ENCODE peak calls at places on chromosome 5, in six cellular contexts. One of them, this sample, is unnamed.

GRCh38 chr5:134526483-134527155 is 1.1 kb downstream of the JADE2 start:
- DNase-seq in GM23248: peak; percentile 88
- DNase-seq in HCT116: peak; percentile 84
- DNase-seq in heart right ventricle: peak; percentile 84
- DNase-seq in SK-N-SH: peak; percentile 86
- DNase-seq in aorta: peak; percentile 90
- DNase-seq in this sample: peak; percentile 93

GRCh38 chr5:39520232-39520572 is 95.4 kb upstream of the DAB2 start:
- DNase-seq in GM23248: peak; percentile 91
- DNase-seq in HCT116: no peak
- DNase-seq in heart right ventricle: no peak
- DNase-seq in SK-N-SH: no peak
- DNase-seq in aorta: no peak
- DNase-seq in this sample: peak; percentile 58

GRCh38 chr5:140133514-140134167 is 7.9 kb downstream of the IGIP start:
- DNase-seq in GM23248: no peak
- DNase-seq in HCT116: no peak
- DNase-seq in heart right ventricle: no peak
- DNase-seq in SK-N-SH: no peak
- DNase-seq in aorta: no peak
- DNase-seq in this sample: no peak

GRCh38 chr5:95959964-95960801 is 1.5 kb downstream of the ELL2 start:
- DNase-seq in GM23248: peak; percentile 59
- DNase-seq in HCT116: no peak
- DNase-seq in heart right ventricle: no peak
- DNase-seq in SK-N-SH: peak; percentile 45
- DNase-seq in aorta: no peak
- DNase-seq in this sample: peak; percentile 55

GRCh38 chr5:180625125-180625790 is 24.1 kb downstream of the FLT4 start:
- DNase-seq in GM23248: no peak
- DNase-seq in HCT116: no peak
- DNase-seq in heart right ventricle: no peak
- DNase-seq in SK-N-SH: no peak
- DNase-seq in aorta: no peak
- DNase-seq in this sample: no peak

GRCh38 chr5:147223951-147224791 is 10.7 kb upstream of the STK32A start:
- DNase-seq in GM23248: peak; percentile 68
- DNase-seq in HCT116: peak; percentile 36
- DNase-seq in heart right ventricle: no peak
- DNase-seq in SK-N-SH: peak; percentile 69
- DNase-seq in aorta: no peak
- DNase-seq in this sample: peak; percentile 52

GRCh38 chr5:11890777-11891176 is 13.5 kb downstream of the CTNND2 start:
- DNase-seq in GM23248: no peak
- DNase-seq in HCT116: no peak
- DNase-seq in heart right ventricle: no peak
- DNase-seq in SK-N-SH: no peak
- DNase-seq in aorta: no peak
- DNase-seq in this sample: no peak

GRCh38 chr5:124043456-124043855 is 531.5 kb downstream of the CSNK1G3 start:
- DNase-seq in GM23248: no peak
- DNase-seq in HCT116: peak; percentile 28
- DNase-seq in heart right ventricle: no peak
- DNase-seq in SK-N-SH: peak; percentile 2
- DNase-seq in aorta: no peak
- DNase-seq in this sample: no peak

GRCh38 chr5:32076699-32077695 is 97.1 kb downstream of the GOLPH3 start:
- DNase-seq in GM23248: peak; percentile 70
- DNase-seq in HCT116: peak; percentile 34
- DNase-seq in heart right ventricle: peak; percentile 40
- DNase-seq in SK-N-SH: peak; percentile 61
- DNase-seq in aorta: no peak
- DNase-seq in this sample: no peak

GRCh38 chr5:147068998-147069397 is 165.8 kb upstream of the STK32A start:
- DNase-seq in GM23248: no peak
- DNase-seq in HCT116: no peak
- DNase-seq in heart right ventricle: no peak
- DNase-seq in SK-N-SH: no peak
- DNase-seq in aorta: no peak
- DNase-seq in this sample: no peak

GRCh38 chr5:39167141-39167972 is 52.0 kb downstream of the FYB1 start:
- DNase-seq in GM23248: peak; percentile 22
- DNase-seq in HCT116: no peak
- DNase-seq in heart right ventricle: no peak
- DNase-seq in SK-N-SH: no peak
- DNase-seq in aorta: no peak
- DNase-seq in this sample: peak; percentile 20

GRCh38 chr5:160520609-160521391 is 99.1 kb downstream of the PTTG1 start:
- DNase-seq in GM23248: no peak
- DNase-seq in HCT116: no peak
- DNase-seq in heart right ventricle: no peak
- DNase-seq in SK-N-SH: no peak
- DNase-seq in aorta: no peak
- DNase-seq in this sample: no peak

GRCh38 chr5:105695916-105696315 is 1974.8 kb downstream of the EFNA5 start:
- DNase-seq in GM23248: no peak
- DNase-seq in HCT116: no peak
- DNase-seq in heart right ventricle: no peak
- DNase-seq in SK-N-SH: no peak
- DNase-seq in aorta: no peak
- DNase-seq in this sample: no peak

GRCh38 chr5:127725673-127726072 is 22.5 kb downstream of the CCDC192 start:
- DNase-seq in GM23248: no peak
- DNase-seq in HCT116: no peak
- DNase-seq in heart right ventricle: no peak
- DNase-seq in SK-N-SH: no peak
- DNase-seq in aorta: no peak
- DNase-seq in this sample: no peak

GRCh38 chr5:40679998-40680681 is 425 bp downstream of the PTGER4 start:
- DNase-seq in GM23248: no peak
- DNase-seq in HCT116: no peak
- DNase-seq in heart right ventricle: peak; percentile 28
- DNase-seq in SK-N-SH: peak; percentile 20
- DNase-seq in aorta: peak; percentile 62
- DNase-seq in this sample: peak; percentile 44

GRCh38 chr5:136750507-136750906 is 385.2 kb upstream of the TRPC7 start:
- DNase-seq in GM23248: no peak
- DNase-seq in HCT116: no peak
- DNase-seq in heart right ventricle: no peak
- DNase-seq in SK-N-SH: no peak
- DNase-seq in aorta: no peak
- DNase-seq in this sample: no peak

GRCh38 chr5:130104895-130105684 is 200.8 kb downstream of the CHSY3 start:
- DNase-seq in GM23248: peak; percentile 58
- DNase-seq in HCT116: no peak
- DNase-seq in heart right ventricle: no peak
- DNase-seq in SK-N-SH: no peak
- DNase-seq in aorta: no peak
- DNase-seq in this sample: no peak

GRCh38 chr5:58466939-58467338 is 7.1 kb upstream of the PLK2 start:
- DNase-seq in GM23248: peak; percentile 60
- DNase-seq in HCT116: no peak
- DNase-seq in heart right ventricle: no peak
- DNase-seq in SK-N-SH: no peak
- DNase-seq in aorta: no peak
- DNase-seq in this sample: peak; percentile 66

GRCh38 chr5:131209506-131210191 is 38.9 kb downstream of the LYRM7 start:
- DNase-seq in GM23248: no peak
- DNase-seq in HCT116: no peak
- DNase-seq in heart right ventricle: no peak
- DNase-seq in SK-N-SH: no peak
- DNase-seq in aorta: peak; percentile 48
- DNase-seq in this sample: no peak

GRCh38 chr5:100634937-100635336 is 99.8 kb downstream of the FAM174A start:
- DNase-seq in GM23248: peak; percentile 28
- DNase-seq in HCT116: no peak
- DNase-seq in heart right ventricle: no peak
- DNase-seq in SK-N-SH: no peak
- DNase-seq in aorta: no peak
- DNase-seq in this sample: no peak

GRCh38 chr5:53041071-53041692 is 52.0 kb downstream of the ITGA2 start:
- DNase-seq in GM23248: peak; percentile 64
- DNase-seq in HCT116: no peak
- DNase-seq in heart right ventricle: no peak
- DNase-seq in SK-N-SH: no peak
- DNase-seq in aorta: no peak
- DNase-seq in this sample: no peak

GRCh38 chr5:72427488-72428437 is 79.4 kb downstream of the ZNF366 start:
- DNase-seq in GM23248: peak; percentile 19
- DNase-seq in HCT116: no peak
- DNase-seq in heart right ventricle: no peak
- DNase-seq in SK-N-SH: no peak
- DNase-seq in aorta: no peak
- DNase-seq in this sample: no peak

DNA sequence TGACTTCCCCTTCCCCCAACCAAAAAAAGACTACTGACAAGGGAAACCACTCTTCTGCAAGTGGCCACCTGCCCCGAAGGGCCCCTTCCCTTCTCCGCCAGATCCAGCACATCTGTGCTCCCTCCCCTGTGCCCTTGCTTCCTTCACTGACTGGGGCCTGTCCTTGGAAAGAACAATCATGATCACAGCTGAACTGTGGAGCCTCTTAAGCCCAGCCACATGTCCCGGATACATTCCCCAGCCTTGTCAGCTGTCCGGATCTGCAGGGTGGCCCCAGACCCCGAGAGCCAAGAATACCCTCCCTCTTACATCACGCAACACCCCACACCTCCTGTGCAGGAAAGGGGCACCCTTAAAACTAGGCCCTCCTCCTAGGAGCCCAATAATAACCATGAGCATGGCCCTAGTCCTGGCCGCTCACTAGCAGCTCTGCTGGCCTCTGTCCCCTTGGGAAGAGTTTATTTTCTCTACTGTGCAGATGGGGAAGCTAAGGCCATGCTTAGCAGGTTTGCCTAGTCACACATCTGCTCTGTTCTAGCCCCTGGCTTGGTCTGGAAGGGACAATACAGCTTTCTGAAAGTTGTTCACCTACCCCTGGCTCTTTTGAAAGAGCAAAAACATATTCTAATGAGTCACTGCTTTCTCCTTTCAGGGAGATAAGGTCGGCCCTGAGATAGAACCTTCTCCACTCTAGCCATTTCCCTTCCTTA is 3.8 kb downstream of the SPRY4 start:
- DNase-seq in GM23248: peak; percentile 49
- DNase-seq in HCT116: no peak
- DNase-seq in heart right ventricle: no peak
- DNase-seq in SK-N-SH: peak; percentile 52
- DNase-seq in aorta: no peak
- DNase-seq in this sample: no peak
- H3K4me3 ChIP-seq in GM23248: peak overlapping the region; percentile 48
- H3K4me3 ChIP-seq in HCT116: no peak overlapping the region
- H3K4me3 ChIP-seq in heart right ventricle: peak overlapping the region; percentile 75
- H3K4me3 ChIP-seq in SK-N-SH: peak overlapping the region; percentile 93
- H3K4me3 ChIP-seq in aorta: peak overlapping the region; percentile 36
- H3K4me3 ChIP-seq in this sample: peak overlapping the region; percentile 17

GRCh38 chr5:34583167-34583566 is 73.0 kb upstream of the RAI14 start:
- DNase-seq in GM23248: peak; percentile 19
- DNase-seq in HCT116: no peak
- DNase-seq in heart right ventricle: no peak
- DNase-seq in SK-N-SH: no peak
- DNase-seq in aorta: no peak
- DNase-seq in this sample: no peak

GRCh38 chr5:34586117-34586885 is 69.8 kb upstream of the RAI14 start:
- DNase-seq in GM23248: peak; percentile 89
- DNase-seq in HCT116: no peak
- DNase-seq in heart right ventricle: no peak
- DNase-seq in SK-N-SH: no peak
- DNase-seq in aorta: no peak
- DNase-seq in this sample: peak; percentile 43

GRCh38 chr5:34582364-34582763 is 73.8 kb upstream of the RAI14 start:
- DNase-seq in GM23248: no peak
- DNase-seq in HCT116: no peak
- DNase-seq in heart right ventricle: no peak
- DNase-seq in SK-N-SH: no peak
- DNase-seq in aorta: no peak
- DNase-seq in this sample: no peak

GRCh38 chr5:34585601-34586104 is 70.5 kb upstream of the RAI14 start:
- DNase-seq in GM23248: peak; percentile 71
- DNase-seq in HCT116: no peak
- DNase-seq in heart right ventricle: no peak
- DNase-seq in SK-N-SH: no peak
- DNase-seq in aorta: no peak
- DNase-seq in this sample: no peak

GRCh38 chr5:34584165-34584564 is 72.0 kb upstream of the RAI14 start:
- DNase-seq in GM23248: no peak
- DNase-seq in HCT116: no peak
- DNase-seq in heart right ventricle: no peak
- DNase-seq in SK-N-SH: no peak
- DNase-seq in aorta: no peak
- DNase-seq in this sample: no peak
- H3K4me1 ChIP-seq in GM23248: peaks cover 51% of the 10 kb centered on the region
- H3K4me1 ChIP-seq in HCT116: peaks cover 4% of the 10 kb centered on the region
- H3K4me1 ChIP-seq in heart right ventricle: no peaks in the 10 kb centered on the region
- H3K4me1 ChIP-seq in SK-N-SH: no peaks in the 10 kb centered on the region
- H3K4me1 ChIP-seq in aorta: no peaks in the 10 kb centered on the region
- H3K4me1 ChIP-seq in this sample: peaks cover 37% of the 10 kb centered on the region

DNA sequence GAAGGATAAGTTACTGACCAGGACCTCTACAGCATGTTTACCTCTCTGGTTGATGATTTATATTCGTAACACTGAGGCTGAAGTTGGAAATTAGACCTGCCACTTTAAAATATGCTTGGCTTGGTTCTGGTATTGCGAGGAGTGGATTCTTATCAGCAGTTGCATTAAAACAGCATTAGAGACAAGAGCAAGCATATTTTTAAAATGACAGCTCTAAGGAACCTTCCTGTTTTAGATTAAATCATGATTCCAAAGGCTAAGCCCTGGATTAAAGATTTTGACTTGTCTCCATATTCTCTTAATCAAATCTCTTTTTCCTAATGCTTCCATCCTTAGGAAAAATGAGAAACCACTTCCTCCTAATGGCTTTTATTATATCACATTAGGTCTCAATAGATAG is 277.8 kb downstream of the KCTD16 start:
- DNase-seq in GM23248: no peak
- DNase-seq in HCT116: no peak
- DNase-seq in heart right ventricle: no peak
- DNase-seq in SK-N-SH: no peak
- DNase-seq in aorta: no peak
- DNase-seq in this sample: no peak
- H3K4me3 ChIP-seq in GM23248: no peak overlapping the region
- H3K4me3 ChIP-seq in HCT116: no peak overlapping the region
- H3K4me3 ChIP-seq in heart right ventricle: no peak overlapping the region
- H3K4me3 ChIP-seq in SK-N-SH: no peak overlapping the region
- H3K4me3 ChIP-seq in aorta: no peak overlapping the region
- H3K4me3 ChIP-seq in this sample: no peak overlapping the region

DNA sequence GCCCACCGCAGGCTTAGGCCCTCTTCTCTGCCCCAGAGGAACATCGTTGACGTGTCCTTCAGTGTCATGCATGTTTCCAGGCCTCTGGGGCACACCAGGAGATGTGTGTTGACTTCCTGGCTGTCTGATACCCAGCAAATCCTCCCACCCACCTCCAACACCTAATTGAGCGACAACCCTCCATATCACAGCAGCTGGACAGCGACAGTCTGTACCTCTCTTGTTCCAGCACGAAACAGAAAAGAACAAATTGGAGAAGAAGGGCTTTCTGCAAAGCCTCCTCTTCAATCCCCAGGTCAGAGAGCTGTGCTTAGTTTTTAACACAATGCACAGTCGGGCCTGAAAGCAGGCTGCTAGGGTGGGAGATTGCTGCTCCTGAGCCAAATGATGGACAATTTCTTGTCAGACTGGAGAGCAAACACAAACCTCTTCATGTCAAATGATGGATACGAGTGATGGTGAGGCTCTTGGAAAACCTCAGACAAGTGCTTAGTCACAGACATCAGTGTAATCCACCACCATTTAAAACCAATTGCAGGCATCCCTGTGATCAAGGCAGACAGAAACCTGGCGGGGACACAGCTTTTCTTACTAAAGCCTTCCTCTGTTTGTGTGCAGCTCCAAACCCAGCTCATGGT is 110.6 kb downstream of the EBF1 start:
- DNase-seq in GM23248: no peak
- DNase-seq in HCT116: no peak
- DNase-seq in heart right ventricle: no peak
- DNase-seq in SK-N-SH: no peak
- DNase-seq in aorta: no peak
- DNase-seq in this sample: no peak
- H3K4me1 ChIP-seq in GM23248: peaks cover 22% of the 10 kb centered on the region
- H3K4me1 ChIP-seq in HCT116: no peaks in the 10 kb centered on the region
- H3K4me1 ChIP-seq in heart right ventricle: peaks cover 8% of the 10 kb centered on the region
- H3K4me1 ChIP-seq in SK-N-SH: peaks cover 7% of the 10 kb centered on the region
- H3K4me1 ChIP-seq in aorta: peaks cover 16% of the 10 kb centered on the region
- H3K4me1 ChIP-seq in this sample: peaks cover 33% of the 10 kb centered on the region